ENCODE peak calls at places on chromosomes 4 and X, in eight cellular contexts. Y, C, B, H, V, K, W and Z are unnamed samples.
A peak's percentile ranks its signal among the peaks of the same experiment; 100 is the strongest.

GRCh38 chr4:173917255-173917960 is 366.1 kb downstream of the FBXO8 start:
- DNase-seq in Y (no peak), C (no peak), B (no peak), H (peak; percentile 10), V (no peak), K (peak; percentile 31), W (peak; percentile 90), Z (no peak)

GRCh38 chr4:94766856-94767255 is 9.1 kb downstream of the BMPR1B start:
- DNase-seq in Y (no peak), C (no peak), B (no peak), H (no peak), V (no peak), K (peak; percentile 14), W (no peak), Z (peak; percentile 48)

GRCh38 chr4:175951794-175952193 is 113.8 kb upstream of the WDR17 start:
- DNase-seq in Y (no peak), C (no peak), B (no peak), H (no peak), V (no peak), K (no peak), W (no peak), Z (no peak)

GRCh38 chrX:44949125-44949524 is 76.1 kb downstream of the KDM6A start:
- DNase-seq in Y (no peak), C (no peak), B (no peak), H (no peak), V (no peak), K (no peak), W (no peak), Z (no peak)

GRCh38 chr4:143355540-143356217 is 19.0 kb downstream of the GAB1 start:
- DNase-seq in Y (no peak), C (no peak), B (no peak), H (no peak), V (no peak), K (no peak), W (no peak), Z (no peak)

GRCh38 chr4:99061048-99061447 is 27.5 kb downstream of the ADH5 start:
- DNase-seq in Y (no peak), C (no peak), B (no peak), H (no peak), V (no peak), K (no peak), W (no peak), Z (no peak)

GRCh38 chr4:171639540-171639939 is 173.7 kb upstream of the GALNTL6 start:
- DNase-seq in Y (no peak), C (no peak), B (no peak), H (no peak), V (no peak), K (no peak), W (no peak), Z (peak; percentile 2)

GRCh38 chrX:10189317-10190268 is 32.8 kb downstream of the CLCN4 start:
- DNase-seq in Y (peak; percentile 56), C (peak; percentile 29), B (peak; percentile 52), H (peak; percentile 80), V (peak; percentile 69), K (peak; percentile 65), W (peak; percentile 64), Z (no peak)

GRCh38 chr4:156633846-156634245 is 337.8 kb downstream of the PDGFC start:
- DNase-seq in Y (no peak), C (no peak), B (no peak), H (no peak), V (no peak), K (no peak), W (no peak), Z (no peak)

GRCh38 chrX:65690057-65690855 is 22.8 kb downstream of the MSN start:
- DNase-seq in Y (no peak), C (no peak), B (no peak), H (no peak), V (no peak), K (peak; percentile 63), W (peak; percentile 53), Z (no peak)

GRCh38 chr4:142404191-142404611 is 441.9 kb downstream of the INPP4B start:
- DNase-seq in Y (no peak), C (no peak), B (peak; percentile 13), H (no peak), V (no peak), K (peak; percentile 77), W (peak; percentile 62), Z (no peak)

GRCh38 chr4:38856046-38856445 is 571 bp downstream of the TLR6 start:
- DNase-seq in Y (no peak), C (no peak), B (no peak), H (no peak), V (no peak), K (no peak), W (no peak), Z (no peak)

GRCh38 chr4:53315300-53315699 is 50.6 kb downstream of the SCFD2 start:
- DNase-seq in Y (no peak), C (no peak), B (no peak), H (no peak), V (no peak), K (no peak), W (no peak), Z (no peak)

GRCh38 chr4:98473046-98473445 is 185.4 kb downstream of the TSPAN5 start:
- DNase-seq in Y (no peak), C (no peak), B (no peak), H (no peak), V (no peak), K (no peak), W (peak; percentile 68), Z (no peak)

GRCh38 chr4:105170703-105171102 is 24.0 kb downstream of the TET2 start:
- DNase-seq in Y (no peak), C (no peak), B (no peak), H (no peak), V (no peak), K (no peak), W (no peak), Z (no peak)

GRCh38 chrX:110600745-110601310 is 194.8 kb downstream of the CHRDL1 start:
- DNase-seq in Y (no peak), C (no peak), B (no peak), H (no peak), V (no peak), K (no peak), W (no peak), Z (no peak)

GRCh38 chr4:112526061-112526460 is 10.1 kb upstream of the NEUROG2 start:
- DNase-seq in Y (no peak), C (no peak), B (no peak), H (no peak), V (no peak), K (peak; percentile 43), W (no peak), Z (no peak)

GRCh38 chr4:56444719-56445118 is 8.7 kb downstream of the PAICS start:
- DNase-seq in Y (no peak), C (no peak), B (no peak), H (no peak), V (no peak), K (no peak), W (no peak), Z (no peak)
- H3K36me3 ChIP-seq in Y (no peaks in the 10 kb centered on the region), C (peaks cover 11% of the 10 kb centered on the region), B (peaks cover 47% of the 10 kb centered on the region), H (peaks cover 31% of the 10 kb centered on the region), V (peaks cover 100% of the 10 kb centered on the region), K (peaks cover 37% of the 10 kb centered on the region), W (peaks cover 1% of the 10 kb centered on the region), Z (no peaks in the 10 kb centered on the region)

GRCh38 chr4:42646013-42646784 is 10.7 kb downstream of the ATP8A1 start:
- DNase-seq in Y (no peak), C (no peak), B (no peak), H (no peak), V (no peak), K (no peak), W (no peak), Z (no peak)

GRCh38 chr4:42653606-42654560 is 3.0 kb downstream of the ATP8A1 start:
- DNase-seq in Y (no peak), C (no peak), B (no peak), H (no peak), V (no peak), K (no peak), W (no peak), Z (no peak)

GRCh38 chr4:42654606-42655005 is 2.3 kb downstream of the ATP8A1 start:
- DNase-seq in Y (no peak), C (no peak), B (no peak), H (no peak), V (no peak), K (peak; percentile 56), W (peak; percentile 84), Z (peak; percentile 75)

GRCh38 chr4:42646999-42647541 is 9.8 kb downstream of the ATP8A1 start:
- DNase-seq in Y (no peak), C (no peak), B (no peak), H (no peak), V (no peak), K (no peak), W (no peak), Z (no peak)

DNA sequence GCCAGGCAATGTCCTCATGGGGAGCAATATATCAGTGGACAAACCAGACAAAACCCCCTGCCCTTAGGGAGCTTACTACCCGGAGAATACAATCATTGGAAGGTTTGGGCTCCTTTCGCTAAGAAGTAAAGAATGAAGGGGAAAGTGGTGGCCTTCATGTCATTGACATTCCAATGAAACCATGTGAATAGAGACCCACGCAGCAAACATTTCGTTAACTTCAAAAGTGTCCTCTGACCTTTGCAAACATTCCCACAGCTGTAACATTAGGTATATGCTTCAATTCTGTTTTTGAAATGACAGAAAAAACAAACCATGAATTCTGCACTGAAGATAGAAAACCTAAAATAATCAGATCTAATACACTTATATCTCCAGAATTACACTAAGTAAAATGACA is 7.0 kb downstream of the ATP8A1 start:
- DNase-seq in Y (no peak), C (no peak), B (no peak), H (no peak), V (no peak), K (no peak), W (no peak), Z (no peak)
- H3K4me3 ChIP-seq in Y (no peak overlapping the region), C (no peak overlapping the region), B (no peak overlapping the region), H (no peak overlapping the region), V (no peak overlapping the region), K (no peak overlapping the region), W (no peak overlapping the region), Z (no peak overlapping the region)

DNA sequence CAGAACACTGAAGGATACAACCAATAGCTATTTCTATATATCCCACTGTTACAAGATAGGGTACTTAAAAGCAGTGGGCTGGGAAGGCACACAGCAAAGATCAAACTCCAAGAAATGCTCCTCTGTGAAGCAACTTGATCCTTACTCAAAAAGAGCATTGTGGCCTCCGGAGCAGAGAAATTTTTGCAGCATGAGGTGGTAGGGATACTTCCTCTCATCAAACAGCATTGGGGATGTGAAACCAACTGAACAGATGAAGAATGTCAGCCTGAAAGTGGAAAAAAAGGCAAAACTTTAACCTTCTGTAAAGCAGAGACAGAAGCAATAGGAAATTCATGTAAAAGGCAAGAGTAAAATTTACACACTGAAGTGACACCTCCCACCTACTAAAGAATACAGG is 92.2 kb downstream of the HUWE1 start:
- DNase-seq in Y (no peak), C (no peak), B (no peak), H (no peak), V (no peak), K (peak; percentile 24), W (peak; percentile 5), Z (no peak)
- H3K36me3 ChIP-seq in Y (no peaks in the 10 kb centered on the region), C (peaks cover 15% of the 10 kb centered on the region), B (peaks cover 95% of the 10 kb centered on the region), H (peaks cover 33% of the 10 kb centered on the region), V (peaks cover 90% of the 10 kb centered on the region), K (peaks cover 34% of the 10 kb centered on the region), W (peaks cover 8% of the 10 kb centered on the region), Z (no peaks in the 10 kb centered on the region)

DNA sequence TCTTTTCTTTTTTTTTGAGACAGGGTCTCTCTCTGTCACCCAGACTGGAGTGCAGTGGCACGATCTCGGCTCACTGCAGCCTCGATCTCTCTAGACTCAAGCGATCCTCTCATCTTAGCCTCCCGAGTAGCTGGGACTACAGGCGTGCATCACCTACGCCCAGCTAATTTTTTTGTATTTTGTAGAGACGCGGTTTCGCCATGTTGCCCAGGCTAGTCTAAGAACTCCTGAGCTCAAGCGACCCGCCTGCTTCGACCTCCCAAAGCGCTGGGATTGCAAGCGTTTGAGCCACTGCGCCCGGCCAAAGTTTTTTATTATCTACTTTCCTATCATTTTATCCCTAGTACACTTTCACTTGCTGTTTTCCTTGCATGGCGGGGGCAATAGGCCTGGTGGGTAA is 1.4 kb downstream of the UBA6 start:
- DNase-seq in Y (no peak), C (no peak), B (no peak), H (no peak), V (no peak), K (no peak), W (no peak), Z (no peak)
- H3K4me3 ChIP-seq in Y (no peak overlapping the region), C (no peak overlapping the region), B (peak overlapping the region; percentile 94), H (peak overlapping the region; percentile 86), V (no peak overlapping the region), K (peak overlapping the region; percentile 82), W (peak overlapping the region; percentile 99), Z (peak overlapping the region; percentile 94)